ENCODE peak calls at places on chromosomes 5 and 9, in six cellular contexts. One of them, this sample, is unnamed.

GRCh38 chr9:34999576-34999975 is 10.0 kb downstream of the DNAJB5 start:
- DNase-seq in AG10803: no peak
- DNase-seq in colonic mucosa: no peak
- DNase-seq in WERI-Rb-1: no peak
- DNase-seq in upper lobe of right lung: no peak
- DNase-seq in CD8-positive, alpha-beta T cell: no peak
- DNase-seq in this sample: no peak

GRCh38 chr5:54329731-54330709 is 19.6 kb upstream of the ARL15 start:
- DNase-seq in AG10803: peak
- DNase-seq in upper lobe of right lung: no peak
- DNase-seq in colonic mucosa: peak
- DNase-seq in WERI-Rb-1: no peak
- DNase-seq in CD8-positive, alpha-beta T cell: no peak
- DNase-seq in this sample: no peak

GRCh38 chr9:4301302-4301701 is 1.4 kb upstream of the GLIS3 start:
- DNase-seq in upper lobe of right lung: no peak
- DNase-seq in CD8-positive, alpha-beta T cell: no peak
- DNase-seq in WERI-Rb-1: no peak
- DNase-seq in colonic mucosa: no peak
- DNase-seq in AG10803: peak
- DNase-seq in this sample: no peak

GRCh38 chr5:67983251-67983941 is 232.2 kb upstream of the PIK3R1 start:
- DNase-seq in CD8-positive, alpha-beta T cell: no peak
- DNase-seq in upper lobe of right lung: no peak
- DNase-seq in WERI-Rb-1: no peak
- DNase-seq in AG10803: peak
- DNase-seq in colonic mucosa: no peak
- DNase-seq in this sample: no peak

GRCh38 chr5:170554566-170555267 is 50.9 kb downstream of the KCNIP1 start:
- DNase-seq in colonic mucosa: peak
- DNase-seq in WERI-Rb-1: no peak
- DNase-seq in upper lobe of right lung: no peak
- DNase-seq in CD8-positive, alpha-beta T cell: no peak
- DNase-seq in AG10803: no peak
- DNase-seq in this sample: no peak

GRCh38 chr9:115808108-115808507 is 345.5 kb upstream of the PAPPA start:
- DNase-seq in colonic mucosa: no peak
- DNase-seq in WERI-Rb-1: no peak
- DNase-seq in upper lobe of right lung: no peak
- DNase-seq in CD8-positive, alpha-beta T cell: no peak
- DNase-seq in AG10803: no peak
- DNase-seq in this sample: no peak

GRCh38 chr9:21491742-21492141 is 9.6 kb upstream of the IFNE start:
- DNase-seq in CD8-positive, alpha-beta T cell: no peak
- DNase-seq in upper lobe of right lung: no peak
- DNase-seq in AG10803: no peak
- DNase-seq in WERI-Rb-1: no peak
- DNase-seq in colonic mucosa: no peak
- DNase-seq in this sample: no peak

GRCh38 chr5:147411612-147412310 is 98.1 kb downstream of the DPYSL3 start:
- DNase-seq in CD8-positive, alpha-beta T cell: no peak
- DNase-seq in WERI-Rb-1: no peak
- DNase-seq in AG10803: no peak
- DNase-seq in upper lobe of right lung: no peak
- DNase-seq in colonic mucosa: no peak
- DNase-seq in this sample: no peak

GRCh38 chr9:20512106-20512505 is 110.2 kb downstream of the MLLT3 start:
- DNase-seq in WERI-Rb-1: no peak
- DNase-seq in upper lobe of right lung: no peak
- DNase-seq in AG10803: peak
- DNase-seq in colonic mucosa: no peak
- DNase-seq in CD8-positive, alpha-beta T cell: no peak
- DNase-seq in this sample: no peak

GRCh38 chr9:17725399-17726010 is 146.6 kb downstream of the SH3GL2 start:
- DNase-seq in CD8-positive, alpha-beta T cell: no peak
- DNase-seq in AG10803: no peak
- DNase-seq in colonic mucosa: no peak
- DNase-seq in WERI-Rb-1: no peak
- DNase-seq in upper lobe of right lung: no peak
- DNase-seq in this sample: no peak

GRCh38 chr9:108569624-108570023 is 286.2 kb downstream of the ACTL7B start:
- DNase-seq in CD8-positive, alpha-beta T cell: no peak
- DNase-seq in WERI-Rb-1: no peak
- DNase-seq in colonic mucosa: no peak
- DNase-seq in upper lobe of right lung: no peak
- DNase-seq in AG10803: peak
- DNase-seq in this sample: no peak

GRCh38 chr5:6804766-6805165 is 91.5 kb downstream of the TENT4A start:
- DNase-seq in colonic mucosa: no peak
- DNase-seq in upper lobe of right lung: no peak
- DNase-seq in CD8-positive, alpha-beta T cell: no peak
- DNase-seq in AG10803: peak
- DNase-seq in WERI-Rb-1: no peak
- DNase-seq in this sample: no peak

GRCh38 chr9:120714846-120715231 is 569 bp upstream of the MEGF9 start:
- DNase-seq in WERI-Rb-1: no peak
- DNase-seq in CD8-positive, alpha-beta T cell: no peak
- DNase-seq in colonic mucosa: peak
- DNase-seq in upper lobe of right lung: no peak
- DNase-seq in AG10803: no peak
- DNase-seq in this sample: no peak

GRCh38 chr5:51226420-51226735 is 156.9 kb upstream of the ISL1 start:
- DNase-seq in WERI-Rb-1: no peak
- DNase-seq in colonic mucosa: no peak
- DNase-seq in AG10803: no peak
- DNase-seq in CD8-positive, alpha-beta T cell: no peak
- DNase-seq in upper lobe of right lung: no peak
- DNase-seq in this sample: no peak

GRCh38 chr9:126347911-126348760 is 21.5 kb downstream of the MVB12B start:
- DNase-seq in CD8-positive, alpha-beta T cell: no peak
- DNase-seq in WERI-Rb-1: no peak
- DNase-seq in upper lobe of right lung: peak
- DNase-seq in colonic mucosa: peak
- DNase-seq in AG10803: no peak
- DNase-seq in this sample: no peak

GRCh38 chr9:7150153-7150890 is 392.5 kb downstream of the KDM4C start:
- DNase-seq in AG10803: no peak
- DNase-seq in CD8-positive, alpha-beta T cell: no peak
- DNase-seq in colonic mucosa: peak
- DNase-seq in upper lobe of right lung: no peak
- DNase-seq in WERI-Rb-1: no peak
- DNase-seq in this sample: no peak

GRCh38 chr9:81268048-81268447 is 421.3 kb downstream of the TLE1 start:
- DNase-seq in colonic mucosa: no peak
- DNase-seq in upper lobe of right lung: no peak
- DNase-seq in CD8-positive, alpha-beta T cell: no peak
- DNase-seq in WERI-Rb-1: no peak
- DNase-seq in AG10803: no peak
- DNase-seq in this sample: no peak

GRCh38 chr5:180382926-180383325 is 29.8 kb upstream of the GFPT2 start:
- DNase-seq in WERI-Rb-1: no peak
- DNase-seq in colonic mucosa: no peak
- DNase-seq in upper lobe of right lung: no peak
- DNase-seq in CD8-positive, alpha-beta T cell: no peak
- DNase-seq in AG10803: no peak
- DNase-seq in this sample: no peak

GRCh38 chr5:151469992-151470391 is 22.6 kb downstream of the SLC36A1 start:
- DNase-seq in upper lobe of right lung: no peak
- DNase-seq in colonic mucosa: no peak
- DNase-seq in AG10803: no peak
- DNase-seq in CD8-positive, alpha-beta T cell: no peak
- DNase-seq in WERI-Rb-1: no peak
- DNase-seq in this sample: no peak

GRCh38 chr9:22307013-22307711 is 139.5 kb upstream of the DMRTA1 start:
- DNase-seq in upper lobe of right lung: no peak
- DNase-seq in WERI-Rb-1: peak
- DNase-seq in colonic mucosa: peak
- DNase-seq in AG10803: peak
- DNase-seq in CD8-positive, alpha-beta T cell: no peak
- DNase-seq in this sample: peak

GRCh38 chr5:123036391-123037103 is at the start of gene PPIC:
- DNase-seq in WERI-Rb-1: peak
- DNase-seq in upper lobe of right lung: peak
- DNase-seq in AG10803: peak
- DNase-seq in colonic mucosa: peak
- DNase-seq in CD8-positive, alpha-beta T cell: no peak
- DNase-seq in this sample: peak

GRCh38 chr5:4905674-4906528 is 234.2 kb upstream of the ADAMTS16 start:
- DNase-seq in upper lobe of right lung: no peak
- DNase-seq in CD8-positive, alpha-beta T cell: no peak
- DNase-seq in AG10803: no peak
- DNase-seq in WERI-Rb-1: no peak
- DNase-seq in colonic mucosa: peak
- DNase-seq in this sample: no peak

GRCh38 chr5:176543428-176544182 is 5.5 kb upstream of the CDHR2 start:
- DNase-seq in CD8-positive, alpha-beta T cell: peak
- DNase-seq in AG10803: peak
- DNase-seq in colonic mucosa: peak
- DNase-seq in upper lobe of right lung: peak
- DNase-seq in WERI-Rb-1: peak
- DNase-seq in this sample: peak

GRCh38 chr5:158026248-158027031 is 167.5 kb upstream of the CLINT1 start:
- DNase-seq in CD8-positive, alpha-beta T cell: no peak
- DNase-seq in colonic mucosa: no peak
- DNase-seq in WERI-Rb-1: no peak
- DNase-seq in AG10803: peak
- DNase-seq in upper lobe of right lung: no peak
- DNase-seq in this sample: no peak

GRCh38 chr9:76266649-76267627 is 127.3 kb downstream of the RFK start:
- DNase-seq in CD8-positive, alpha-beta T cell: no peak
- DNase-seq in AG10803: no peak
- DNase-seq in colonic mucosa: peak
- DNase-seq in WERI-Rb-1: no peak
- DNase-seq in upper lobe of right lung: no peak
- DNase-seq in this sample: no peak

DNA sequence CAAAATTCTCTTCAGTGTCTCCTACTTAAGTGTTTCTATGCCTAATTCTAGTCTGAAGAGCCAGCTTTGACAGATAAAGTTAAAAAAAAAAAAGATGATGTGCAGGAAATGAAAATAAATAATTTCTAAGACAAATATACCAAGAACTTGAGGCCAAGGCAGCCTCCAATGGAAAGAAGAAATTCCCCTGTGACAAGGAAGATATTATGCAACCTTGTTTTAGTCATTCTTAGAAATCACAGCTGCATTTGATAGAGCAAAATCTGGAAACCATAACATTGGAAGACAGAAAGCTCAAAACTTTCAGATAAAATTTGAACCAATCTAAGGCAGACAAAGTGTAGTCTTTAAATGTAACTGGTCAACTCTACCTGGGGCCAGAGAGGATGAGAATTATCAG is 375.9 kb upstream of the TLE4 start:
- DNase-seq in WERI-Rb-1: no peak
- DNase-seq in CD8-positive, alpha-beta T cell: no peak
- DNase-seq in colonic mucosa: no peak
- DNase-seq in upper lobe of right lung: no peak
- DNase-seq in AG10803: peak
- DNase-seq in this sample: no peak
- TF ChIP-seq CTCF in WERI-Rb-1: no peak
- TF ChIP-seq CTCF in CD8-positive, alpha-beta T cell: no peak
- TF ChIP-seq CTCF in colonic mucosa: no peak
- TF ChIP-seq CTCF in upper lobe of right lung: no peak
- TF ChIP-seq CTCF in AG10803: no peak
- TF ChIP-seq CTCF in this sample: no peak

DNA sequence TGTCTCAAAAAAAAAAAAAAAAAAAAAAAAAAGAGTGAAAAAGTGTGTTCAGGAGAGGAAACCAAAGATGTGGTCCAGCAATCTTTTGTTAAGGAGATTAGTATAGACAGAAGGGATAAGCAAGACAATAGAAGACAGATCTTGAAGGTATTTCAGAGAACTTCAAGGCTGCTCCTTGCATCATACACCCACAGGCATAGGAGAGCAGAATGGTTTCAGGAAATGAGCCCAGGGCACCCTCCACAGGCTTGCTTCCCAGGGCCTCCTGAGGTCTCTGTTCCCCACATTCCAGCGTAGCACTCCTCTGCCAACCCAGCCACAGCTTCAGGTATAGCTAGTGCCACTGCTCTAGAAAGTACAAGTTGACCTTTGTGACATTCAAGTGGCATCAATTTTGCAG is 65.8 kb downstream of the FSTL4 start:
- DNase-seq in upper lobe of right lung: no peak
- DNase-seq in colonic mucosa: no peak
- DNase-seq in CD8-positive, alpha-beta T cell: no peak
- DNase-seq in AG10803: no peak
- DNase-seq in WERI-Rb-1: no peak
- DNase-seq in this sample: no peak
- H3K4me3 ChIP-seq in upper lobe of right lung: no peak
- H3K4me3 ChIP-seq in colonic mucosa: no peak
- H3K4me3 ChIP-seq in CD8-positive, alpha-beta T cell: no peak
- H3K4me3 ChIP-seq in AG10803: no peak
- H3K4me3 ChIP-seq in WERI-Rb-1: no peak
- H3K4me3 ChIP-seq in this sample: no peak

DNA sequence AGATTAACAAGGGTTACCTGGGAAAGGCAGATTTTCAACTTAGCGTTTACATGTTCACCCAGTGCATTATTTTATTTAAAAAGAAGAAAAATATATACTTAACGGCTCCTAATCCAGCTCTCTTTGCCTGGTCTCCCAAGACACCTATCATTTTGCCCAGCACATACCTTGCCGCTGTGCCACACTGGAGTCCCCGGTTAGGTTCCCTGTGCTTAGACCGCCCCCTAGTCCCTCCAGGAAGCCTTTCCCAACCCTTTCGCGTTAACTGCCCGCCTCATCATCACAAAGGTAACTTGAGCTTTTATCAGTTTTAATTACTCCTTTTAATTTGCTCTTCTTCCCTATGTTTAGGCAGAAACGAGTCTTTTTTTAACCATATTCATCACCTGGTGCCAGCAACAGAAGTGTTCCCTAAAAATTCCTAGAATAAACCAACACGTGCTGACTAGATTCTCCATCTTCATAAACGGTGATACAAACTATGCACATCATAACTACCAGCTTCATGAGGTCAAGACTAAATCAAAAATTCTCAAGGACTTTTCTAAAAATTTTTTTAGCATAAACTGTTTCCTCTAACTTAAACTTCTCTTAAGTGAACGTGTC is 19.7 kb downstream of the DNAJA1 start:
- DNase-seq in CD8-positive, alpha-beta T cell: no peak
- DNase-seq in colonic mucosa: peak
- DNase-seq in AG10803: peak
- DNase-seq in WERI-Rb-1: peak
- DNase-seq in upper lobe of right lung: no peak
- DNase-seq in this sample: no peak
- TF ChIP-seq CTCF in CD8-positive, alpha-beta T cell: no peak
- TF ChIP-seq CTCF in colonic mucosa: no peak
- TF ChIP-seq CTCF in AG10803: no peak
- TF ChIP-seq CTCF in WERI-Rb-1: peak
- TF ChIP-seq CTCF in upper lobe of right lung: peak
- TF ChIP-seq CTCF in this sample: no peak

DNA sequence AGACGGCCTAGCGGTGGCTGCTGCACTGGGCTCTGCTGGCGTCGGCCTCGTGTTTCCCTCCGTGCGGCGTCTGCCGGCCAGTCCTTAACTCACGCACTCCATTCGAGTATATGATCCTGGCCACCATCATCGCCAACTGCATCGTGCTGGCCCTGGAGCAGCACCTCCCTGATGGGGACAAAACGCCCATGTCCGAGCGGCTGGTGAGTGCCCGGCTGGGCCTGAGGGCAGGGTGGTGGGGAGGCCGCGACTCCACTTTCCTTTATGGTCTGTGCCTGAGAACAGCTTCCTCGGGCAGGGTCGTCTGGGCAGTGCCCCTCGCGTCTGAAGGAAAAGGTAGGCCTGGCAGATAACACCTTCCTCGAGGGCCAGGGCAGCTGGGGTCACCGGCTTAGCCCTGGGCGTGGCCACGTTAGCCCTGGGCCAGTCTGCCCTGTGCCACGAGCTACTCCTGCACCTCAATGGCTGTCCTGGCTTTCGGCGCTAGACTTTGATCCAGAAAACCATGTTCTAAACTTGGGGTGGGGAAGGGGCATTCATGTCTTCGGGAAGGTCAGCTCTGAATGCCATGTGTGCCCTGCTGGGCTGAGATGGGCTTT is 1.5 kb downstream of the CACNA1B start:
- DNase-seq in colonic mucosa: no peak
- DNase-seq in upper lobe of right lung: no peak
- DNase-seq in AG10803: no peak
- DNase-seq in WERI-Rb-1: peak
- DNase-seq in CD8-positive, alpha-beta T cell: no peak
- DNase-seq in this sample: no peak
- H3K4me3 ChIP-seq in colonic mucosa: no peak
- H3K4me3 ChIP-seq in upper lobe of right lung: no peak
- H3K4me3 ChIP-seq in AG10803: no peak
- H3K4me3 ChIP-seq in WERI-Rb-1: peak
- H3K4me3 ChIP-seq in CD8-positive, alpha-beta T cell: no peak
- H3K4me3 ChIP-seq in this sample: no peak

This sample was measured in GM12865.